ENCODE peak calls at places on chromosomes 12 and 14, in eight cellular contexts. O is fibroblast of the aortic adventitia, T is fibroblast of lung, S is spleen, X is cardiac muscle cell, J is RWPE1, V is psoas muscle, C is GM23338. M is an unnamed sample.

GRCh38 chr14:104442611-104443390 is 136.8 kb upstream of the C14orf180 start:
- DNase-seq in J (no peak), C (no peak), S (peak), V (peak), X (no peak), O (no peak), T (no peak), M (no peak)

GRCh38 chr12:72535591-72535990 is 263.4 kb downstream of the TRHDE start:
- DNase-seq in V (no peak), C (no peak), S (no peak), X (no peak), O (no peak), T (no peak), J (no peak), M (no peak)

GRCh38 chr12:127494961-127495915 is 771.7 kb upstream of the TMEM132C start:
- DNase-seq in C (no peak), V (no peak), X (no peak), O (no peak), T (no peak), J (no peak), S (no peak), M (no peak)

GRCh38 chr12:53098982-53099651 is 1.6 kb downstream of the IGFBP6 start:
- DNase-seq in J (peak), C (peak), S (peak), O (peak), X (peak), V (peak), T (peak), M (peak)

GRCh38 chr12:93526786-93527428 is 45.6 kb upstream of the SOCS2 start:
- DNase-seq in S (no peak), X (peak), O (peak), V (no peak), J (peak), C (no peak), T (peak), M (peak)

GRCh38 chr12:122527478-122527944 is 462 bp downstream of the KNTC1 start:
- DNase-seq in C (peak), V (no peak), S (no peak), O (no peak), J (peak), X (no peak), T (peak), M (peak)

GRCh38 chr12:122517877-122518276 is 8.9 kb downstream of the RSRC2 start:
- DNase-seq in S (no peak), O (peak), X (peak), C (no peak), V (no peak), T (peak), J (no peak), M (peak)

GRCh38 chr12:112190626-112191025 is 65.3 kb downstream of the TRAFD1 start:
- DNase-seq in V (no peak), S (no peak), C (no peak), T (no peak), O (no peak), X (no peak), J (peak), M (no peak)

GRCh38 chr12:56046027-56046780 is 4.5 kb downstream of the RPS26 start:
- DNase-seq in V (no peak), O (no peak), J (no peak), X (no peak), T (no peak), S (peak), C (peak), M (no peak)

GRCh38 chr14:77965919-77966435 is 166.1 kb downstream of the ADCK1 start:
- DNase-seq in S (peak), X (peak), O (peak), J (peak), C (peak), V (no peak), T (peak), M (peak)

GRCh38 chr14:66104486-66104885 is 381.7 kb upstream of the CCDC196 start:
- DNase-seq in V (no peak), S (no peak), X (no peak), C (peak), T (no peak), J (no peak), O (no peak), M (no peak)

GRCh38 chr12:132079190-132079589 is 64.9 kb downstream of the DDX51 start:
- DNase-seq in T (no peak), S (no peak), C (no peak), J (no peak), V (no peak), O (no peak), X (no peak), M (no peak)

GRCh38 chr14:85516239-85517112 is 13.5 kb upstream of the FLRT2 start:
- DNase-seq in V (no peak), S (no peak), O (peak), T (peak), C (no peak), J (peak), X (peak), M (peak)

GRCh38 chr12:104057771-104058197 is 6.5 kb upstream of the HCFC2 start:
- DNase-seq in S (no peak), V (no peak), T (no peak), X (peak), J (peak), O (peak), C (peak), M (peak)

GRCh38 chr12:106305376-106305775 is 2.8 kb downstream of the TCP11L2 start:
- DNase-seq in C (peak), V (no peak), S (no peak), J (no peak), O (no peak), T (peak), X (peak), M (no peak)

GRCh38 chr14:79680087-79680486 is 531.2 kb downstream of the DIO2 start:
- DNase-seq in V (no peak), C (peak), O (no peak), S (no peak), T (no peak), X (no peak), J (no peak), M (no peak)

GRCh38 chr12:123990512-123990911 is 17.5 kb downstream of the ZNF664 start:
- DNase-seq in V (no peak), X (peak), J (no peak), O (peak), C (no peak), S (no peak), T (peak), M (peak)

GRCh38 chr12:48420031-48420775 is 52.2 kb upstream of the ANP32D start:
- DNase-seq in O (peak), T (peak), S (no peak), C (peak), X (peak), J (no peak), V (no peak), M (no peak)

GRCh38 chr14:103607039-103607668 is 21.9 kb upstream of the KLC1 start:
- DNase-seq in T (peak), X (peak), S (peak), C (peak), J (peak), V (peak), O (peak), M (peak)

GRCh38 chr12:128644664-128645296 is 179.0 kb downstream of the SLC15A4 start:
- DNase-seq in O (no peak), T (no peak), V (no peak), X (no peak), J (no peak), S (no peak), C (peak), M (no peak)

GRCh38 chr12:90301734-90302133 is 593.1 kb upstream of the ATP2B1 start:
- DNase-seq in J (no peak), T (no peak), V (no peak), S (no peak), C (no peak), X (no peak), O (no peak), M (peak)

GRCh38 chr12:7171854-7172253 is 17.6 kb upstream of the PEX5 start:
- DNase-seq in C (peak), T (no peak), S (no peak), V (no peak), O (no peak), X (no peak), J (no peak), M (no peak)

GRCh38 chr14:96037891-96038557 is 1.1 kb upstream of the C14orf132 start:
- DNase-seq in C (peak), T (peak), O (peak), X (peak), J (peak), S (no peak), V (peak), M (peak)

GRCh38 chr14:96038920-96039632 is at the start of gene C14orf132:
- DNase-seq in O (peak), S (peak), V (peak), J (peak), C (peak), T (peak), X (peak), M (peak)

GRCh38 chr14:96040836-96041371 is 1.7 kb downstream of the C14orf132 start:
- DNase-seq in C (no peak), X (no peak), S (no peak), O (peak), J (no peak), V (no peak), T (peak), M (no peak)

GRCh38 chr14:96038558-96038919 is 623 bp upstream of the C14orf132 start:
- DNase-seq in T (no peak), C (peak), J (no peak), V (no peak), O (no peak), S (no peak), X (no peak), M (peak)

GRCh38 chr14:96039633-96040311 is 610 bp downstream of the C14orf132 start:
- DNase-seq in J (no peak), V (no peak), T (peak), C (peak), O (peak), S (no peak), X (peak), M (peak)
- TF ChIP-seq CTCF in J (peak), V (no peak), T (peak), C (peak), O (peak), S (no peak), X (peak), M (no peak)

GRCh38 chr12:108853426-108853825 is 4.0 kb downstream of the SSH1 start:
- DNase-seq in X (no peak), O (no peak), T (no peak), C (no peak), S (peak), J (no peak), V (no peak), M (no peak)

GRCh38 chr12:108852674-108853073 is 4.7 kb downstream of the SSH1 start:
- DNase-seq in O (peak), X (peak), T (peak), J (no peak), C (no peak), S (peak), V (no peak), M (no peak)

GRCh38 chr12:108854055-108854452 is 3.3 kb downstream of the SSH1 start:
- DNase-seq in C (no peak), X (peak), T (peak), S (peak), J (peak), V (no peak), O (peak), M (peak)

GRCh38 chr12:108849653-108850052 is 7.7 kb downstream of the SSH1 start:
- DNase-seq in V (peak), T (no peak), J (no peak), X (peak), O (no peak), S (peak), C (peak), M (peak)

GRCh38 chr12:108850854-108851573 is 6.4 kb downstream of the SSH1 start:
- DNase-seq in T (peak), X (peak), V (peak), O (peak), J (no peak), S (peak), C (no peak), M (peak)
- TF ChIP-seq CTCF in T (peak), X (peak), V (peak), O (peak), J (no peak), S (no peak), C (no peak), M (peak)

DNA sequence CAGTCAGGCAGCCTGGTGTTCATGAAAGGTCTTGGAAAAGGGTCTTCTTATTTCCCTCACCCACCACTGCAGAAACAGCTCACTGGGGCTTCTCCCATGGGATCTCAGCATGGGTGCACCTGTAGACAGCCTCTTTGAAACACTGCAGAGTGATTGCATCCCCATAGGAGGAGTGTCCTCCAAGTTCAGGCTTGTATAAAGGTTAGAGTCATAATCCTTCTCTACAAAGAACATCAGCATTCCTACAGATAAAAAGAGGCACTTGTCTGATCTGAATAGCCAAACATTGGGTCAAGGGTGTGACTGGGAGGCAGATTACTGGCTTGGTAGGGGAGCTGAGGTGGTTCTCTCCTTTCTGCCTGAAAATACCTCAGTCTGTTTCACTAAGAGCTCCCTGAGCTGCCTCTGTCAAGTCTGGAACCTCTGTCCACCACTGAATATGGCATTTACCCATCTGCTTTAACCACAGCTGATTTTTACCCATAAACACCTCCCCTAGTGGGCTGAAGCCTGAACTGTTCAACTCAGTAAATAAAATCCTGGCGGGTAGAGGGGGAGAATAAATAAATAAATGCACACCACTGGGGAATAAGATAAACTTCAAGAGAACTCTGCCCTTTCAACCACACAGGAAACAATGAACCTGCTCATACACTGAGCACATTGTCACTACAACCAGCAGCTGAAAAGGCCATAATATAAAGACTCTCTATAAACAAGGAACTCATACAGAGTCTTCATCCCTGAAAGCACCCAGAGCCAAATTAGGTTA is 120.7 kb upstream of the SCAF11 start:
- DNase-seq in C (no peak), X (no peak), O (no peak), V (no peak), T (no peak), S (no peak), J (no peak), M (no peak)
- TF ChIP-seq CTCF in C (peak), X (no peak), O (peak), V (no peak), T (peak), S (no peak), J (no peak), M (peak)

GRCh38 chr12:91695964-91696363 is 449.7 kb downstream of the BTG1 start:
- DNase-seq in X (no peak), O (no peak), C (no peak), S (no peak), T (no peak), V (no peak), J (no peak), M (no peak)
- TF ChIP-seq CTCF in X (no peak), O (no peak), C (peak), S (no peak), T (no peak), V (no peak), J (no peak), M (no peak)

DNA sequence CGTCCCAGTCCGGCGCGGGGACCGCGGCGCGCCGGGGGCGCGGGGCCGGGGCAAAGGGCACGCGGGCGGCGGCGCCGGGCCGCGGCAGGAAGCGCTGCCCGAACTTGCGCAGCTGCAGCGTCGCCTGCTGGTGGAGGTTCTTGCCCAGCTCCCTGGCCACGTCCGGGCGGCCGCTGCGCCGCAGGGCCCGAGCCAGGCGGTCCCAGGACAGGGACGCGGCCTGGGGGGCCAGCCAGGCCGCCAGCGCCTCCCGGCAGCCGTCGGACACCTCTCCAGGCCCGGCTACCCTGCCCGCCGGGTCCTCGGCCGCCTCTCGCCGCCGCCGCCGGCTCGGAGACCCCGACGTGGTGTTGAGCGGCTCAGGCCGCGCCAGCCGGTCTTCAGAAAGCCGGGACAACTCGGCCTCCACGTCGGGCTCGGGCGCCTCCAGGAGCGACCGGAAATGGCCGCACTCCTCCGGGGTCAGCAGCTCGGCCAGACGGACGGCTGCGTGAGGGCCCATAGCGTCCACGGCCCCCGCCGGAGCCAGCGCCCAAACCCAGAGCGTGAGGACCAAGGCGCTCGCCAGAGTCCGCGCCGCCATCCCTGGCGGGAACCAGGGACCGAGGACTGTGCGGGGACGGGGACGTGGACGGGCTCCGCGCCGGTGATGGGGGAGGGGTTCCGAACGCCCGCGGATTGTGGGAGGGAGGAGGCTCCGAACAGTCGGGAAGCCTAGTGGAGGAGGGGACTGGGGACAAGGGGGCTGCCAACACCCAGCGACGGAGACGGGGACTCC is 34.0 kb downstream of the FIGNL2 start:
- DNase-seq in C (peak), X (peak), O (peak), J (peak), V (peak), S (peak), T (peak), M (peak)
- TF ChIP-seq CTCF in C (peak), X (peak), O (peak), J (peak), V (peak), S (peak), T (peak), M (peak)

GRCh38 chr12:80598004-80598606 is 109.3 kb upstream of the MYF6 start:
- DNase-seq in X (peak), C (peak), V (no peak), J (peak), O (peak), T (peak), S (no peak), M (peak)
- TF ChIP-seq CTCF in X (peak), C (peak), V (no peak), J (peak), O (peak), T (peak), S (no peak), M (peak)

DNA sequence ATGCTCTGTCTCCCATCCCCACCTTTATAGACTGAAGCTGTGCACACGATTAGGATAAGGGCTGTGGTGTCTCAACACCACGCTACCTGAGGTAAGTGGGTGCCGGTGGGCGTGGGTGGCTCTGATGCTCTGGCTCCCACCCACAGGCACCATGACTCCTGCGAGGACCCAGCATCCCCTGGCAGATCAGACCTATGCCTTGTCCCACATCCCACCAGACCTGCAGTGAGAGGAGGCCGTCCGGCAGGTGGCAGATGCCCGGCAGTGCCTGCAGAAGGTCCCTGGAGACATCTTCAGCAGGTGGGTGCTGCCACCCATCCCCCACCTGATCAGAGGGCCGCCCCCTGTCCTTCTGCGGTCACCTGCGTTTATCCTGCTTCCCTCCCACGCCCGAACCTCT is 104.4 kb upstream of the PRB2 start:
- DNase-seq in S (no peak), J (no peak), C (no peak), X (no peak), O (no peak), V (no peak), T (no peak), M (no peak)
- TF ChIP-seq CTCF in S (no peak), J (no peak), C (no peak), X (no peak), O (no peak), V (no peak), T (no peak), M (no peak)

GRCh38 chr12:65278576-65279386 is at the start of gene MSRB3:
- DNase-seq in O (peak), S (peak), V (peak), J (peak), T (peak), C (peak), X (peak), M (peak)
- TF ChIP-seq CTCF in O (peak), S (no peak), V (no peak), J (peak), T (no peak), C (no peak), X (peak), M (no peak)

M was measured in fibroblast of mammary gland.